ENCODE peak calls at places on chromosomes 6 and 20, in nine cellular contexts. One of them, this sample, is unnamed. For H3K9me3, the result is how much of the 10 kb centered on the place peaks cover.

GRCh38 chr20:18165553-18165952 is 27.9 kb downstream of the KAT14 start:
- ATAC-seq in pancreas: no peak
- ATAC-seq in CD4-positive, CD25-positive, alpha-beta regulatory T cell: no peak
- ATAC-seq in right cardiac atrium: no peak
- ATAC-seq in CD4-positive, alpha-beta T cell: no peak
- ATAC-seq in IMR-90: no peak
- ATAC-seq in T-helper 17 cell: no peak
- ATAC-seq in lower lobe of right lung: no peak
- ATAC-seq in mucosa of descending colon: no peak
- ATAC-seq in this sample: no peak

GRCh38 chr20:6925744-6926278 is 158.3 kb downstream of the BMP2 start:
- ATAC-seq in pancreas: no peak
- ATAC-seq in right cardiac atrium: no peak
- ATAC-seq in lower lobe of right lung: no peak
- ATAC-seq in CD4-positive, CD25-positive, alpha-beta regulatory T cell: no peak
- ATAC-seq in CD4-positive, alpha-beta T cell: no peak
- ATAC-seq in mucosa of descending colon: no peak
- ATAC-seq in T-helper 17 cell: no peak
- ATAC-seq in IMR-90: no peak
- ATAC-seq in this sample: no peak

GRCh38 chr20:18039063-18039462 is 18.7 kb downstream of the OVOL2 start:
- ATAC-seq in pancreas: no peak
- ATAC-seq in CD4-positive, CD25-positive, alpha-beta regulatory T cell: no peak
- ATAC-seq in lower lobe of right lung: no peak
- ATAC-seq in CD4-positive, alpha-beta T cell: no peak
- ATAC-seq in T-helper 17 cell: no peak
- ATAC-seq in mucosa of descending colon: no peak
- ATAC-seq in IMR-90: no peak
- ATAC-seq in right cardiac atrium: no peak
- ATAC-seq in this sample: no peak

GRCh38 chr20:3156811-3157619 is 2.6 kb downstream of the FASTKD5 start:
- ATAC-seq in lower lobe of right lung: peak
- ATAC-seq in CD4-positive, CD25-positive, alpha-beta regulatory T cell: peak
- ATAC-seq in T-helper 17 cell: peak
- ATAC-seq in right cardiac atrium: no peak
- ATAC-seq in IMR-90: no peak
- ATAC-seq in mucosa of descending colon: no peak
- ATAC-seq in CD4-positive, alpha-beta T cell: peak
- ATAC-seq in pancreas: no peak
- ATAC-seq in this sample: no peak

GRCh38 chr20:5710551-5710950 is 39.6 kb upstream of the SHLD1 start:
- ATAC-seq in T-helper 17 cell: no peak
- ATAC-seq in right cardiac atrium: no peak
- ATAC-seq in IMR-90: no peak
- ATAC-seq in CD4-positive, CD25-positive, alpha-beta regulatory T cell: no peak
- ATAC-seq in lower lobe of right lung: no peak
- ATAC-seq in pancreas: no peak
- ATAC-seq in CD4-positive, alpha-beta T cell: no peak
- ATAC-seq in mucosa of descending colon: no peak
- ATAC-seq in this sample: no peak

GRCh38 chr20:31595654-31596411 is 9.3 kb upstream of the ID1 start:
- ATAC-seq in mucosa of descending colon: peak
- ATAC-seq in T-helper 17 cell: no peak
- ATAC-seq in CD4-positive, CD25-positive, alpha-beta regulatory T cell: no peak
- ATAC-seq in IMR-90: peak
- ATAC-seq in lower lobe of right lung: peak
- ATAC-seq in right cardiac atrium: peak
- ATAC-seq in CD4-positive, alpha-beta T cell: no peak
- ATAC-seq in pancreas: peak
- ATAC-seq in this sample: peak

GRCh38 chr6:104400844-104401243 is 458.9 kb downstream of the HACE1 start:
- ATAC-seq in T-helper 17 cell: no peak
- ATAC-seq in pancreas: no peak
- ATAC-seq in CD4-positive, alpha-beta T cell: no peak
- ATAC-seq in IMR-90: no peak
- ATAC-seq in mucosa of descending colon: no peak
- ATAC-seq in CD4-positive, CD25-positive, alpha-beta regulatory T cell: no peak
- ATAC-seq in lower lobe of right lung: no peak
- ATAC-seq in right cardiac atrium: no peak
- ATAC-seq in this sample: no peak

GRCh38 chr6:144602523-144603180 is 317.5 kb downstream of the UTRN start:
- ATAC-seq in pancreas: no peak
- ATAC-seq in right cardiac atrium: no peak
- ATAC-seq in IMR-90: no peak
- ATAC-seq in lower lobe of right lung: no peak
- ATAC-seq in T-helper 17 cell: peak
- ATAC-seq in CD4-positive, CD25-positive, alpha-beta regulatory T cell: peak
- ATAC-seq in CD4-positive, alpha-beta T cell: peak
- ATAC-seq in mucosa of descending colon: no peak
- ATAC-seq in this sample: no peak

GRCh38 chr6:75337805-75338204 is 53.2 kb upstream of the TMEM30A start:
- ATAC-seq in mucosa of descending colon: no peak
- ATAC-seq in right cardiac atrium: no peak
- ATAC-seq in pancreas: no peak
- ATAC-seq in CD4-positive, CD25-positive, alpha-beta regulatory T cell: no peak
- ATAC-seq in CD4-positive, alpha-beta T cell: no peak
- ATAC-seq in IMR-90: peak
- ATAC-seq in T-helper 17 cell: no peak
- ATAC-seq in lower lobe of right lung: no peak
- ATAC-seq in this sample: no peak

GRCh38 chr6:138430361-138431145 is 26.5 kb downstream of the HEBP2 start:
- ATAC-seq in CD4-positive, alpha-beta T cell: no peak
- ATAC-seq in right cardiac atrium: peak
- ATAC-seq in pancreas: peak
- ATAC-seq in lower lobe of right lung: no peak
- ATAC-seq in T-helper 17 cell: no peak
- ATAC-seq in CD4-positive, CD25-positive, alpha-beta regulatory T cell: no peak
- ATAC-seq in mucosa of descending colon: peak
- ATAC-seq in IMR-90: no peak
- ATAC-seq in this sample: no peak

GRCh38 chr6:46011241-46012085 is 4.2 kb downstream of the CLIC5 start:
- ATAC-seq in lower lobe of right lung: peak
- ATAC-seq in right cardiac atrium: peak
- ATAC-seq in pancreas: peak
- ATAC-seq in mucosa of descending colon: peak
- ATAC-seq in CD4-positive, alpha-beta T cell: peak
- ATAC-seq in T-helper 17 cell: peak
- ATAC-seq in IMR-90: no peak
- ATAC-seq in CD4-positive, CD25-positive, alpha-beta regulatory T cell: peak
- ATAC-seq in this sample: no peak

GRCh38 chr6:130781557-130781956 is 45.6 kb upstream of the SMLR1 start:
- ATAC-seq in CD4-positive, alpha-beta T cell: peak
- ATAC-seq in mucosa of descending colon: no peak
- ATAC-seq in right cardiac atrium: no peak
- ATAC-seq in CD4-positive, CD25-positive, alpha-beta regulatory T cell: no peak
- ATAC-seq in IMR-90: no peak
- ATAC-seq in lower lobe of right lung: no peak
- ATAC-seq in T-helper 17 cell: peak
- ATAC-seq in pancreas: no peak
- ATAC-seq in this sample: no peak

GRCh38 chr6:170286246-170286933 is 4.5 kb downstream of the DLL1 start:
- ATAC-seq in mucosa of descending colon: peak
- ATAC-seq in CD4-positive, alpha-beta T cell: no peak
- ATAC-seq in pancreas: peak
- ATAC-seq in IMR-90: no peak
- ATAC-seq in CD4-positive, CD25-positive, alpha-beta regulatory T cell: no peak
- ATAC-seq in lower lobe of right lung: no peak
- ATAC-seq in T-helper 17 cell: no peak
- ATAC-seq in right cardiac atrium: peak
- ATAC-seq in this sample: no peak

GRCh38 chr6:78436335-78436734 is 431.0 kb upstream of the IRAK1BP1 start:
- ATAC-seq in right cardiac atrium: no peak
- ATAC-seq in mucosa of descending colon: no peak
- ATAC-seq in CD4-positive, alpha-beta T cell: no peak
- ATAC-seq in lower lobe of right lung: no peak
- ATAC-seq in T-helper 17 cell: no peak
- ATAC-seq in pancreas: no peak
- ATAC-seq in IMR-90: peak
- ATAC-seq in CD4-positive, CD25-positive, alpha-beta regulatory T cell: no peak
- ATAC-seq in this sample: no peak

GRCh38 chr6:31272431-31272830 is 539 bp upstream of the HLA-C start:
- ATAC-seq in CD4-positive, CD25-positive, alpha-beta regulatory T cell: no peak
- ATAC-seq in IMR-90: no peak
- ATAC-seq in lower lobe of right lung: peak
- ATAC-seq in mucosa of descending colon: peak
- ATAC-seq in CD4-positive, alpha-beta T cell: peak
- ATAC-seq in right cardiac atrium: no peak
- ATAC-seq in pancreas: peak
- ATAC-seq in T-helper 17 cell: peak
- ATAC-seq in this sample: no peak

GRCh38 chr6:113668712-113669408 is 188.3 kb upstream of the MARCKS start:
- ATAC-seq in T-helper 17 cell: no peak
- ATAC-seq in CD4-positive, CD25-positive, alpha-beta regulatory T cell: no peak
- ATAC-seq in mucosa of descending colon: peak
- ATAC-seq in IMR-90: no peak
- ATAC-seq in right cardiac atrium: peak
- ATAC-seq in CD4-positive, alpha-beta T cell: no peak
- ATAC-seq in pancreas: peak
- ATAC-seq in lower lobe of right lung: no peak
- ATAC-seq in this sample: no peak

GRCh38 chr6:165042912-165043311 is 266.5 kb downstream of the C6orf118 start:
- ATAC-seq in right cardiac atrium: no peak
- ATAC-seq in CD4-positive, CD25-positive, alpha-beta regulatory T cell: no peak
- ATAC-seq in CD4-positive, alpha-beta T cell: no peak
- ATAC-seq in T-helper 17 cell: no peak
- ATAC-seq in IMR-90: no peak
- ATAC-seq in mucosa of descending colon: no peak
- ATAC-seq in lower lobe of right lung: no peak
- ATAC-seq in pancreas: no peak
- ATAC-seq in this sample: no peak

GRCh38 chr6:165049362-165049761 is 260.0 kb downstream of the C6orf118 start:
- ATAC-seq in pancreas: no peak
- ATAC-seq in mucosa of descending colon: no peak
- ATAC-seq in T-helper 17 cell: no peak
- ATAC-seq in lower lobe of right lung: no peak
- ATAC-seq in CD4-positive, CD25-positive, alpha-beta regulatory T cell: no peak
- ATAC-seq in CD4-positive, alpha-beta T cell: no peak
- ATAC-seq in IMR-90: no peak
- ATAC-seq in right cardiac atrium: no peak
- ATAC-seq in this sample: no peak

GRCh38 chr6:165052561-165053500 is 256.6 kb downstream of the C6orf118 start:
- ATAC-seq in mucosa of descending colon: no peak
- ATAC-seq in CD4-positive, CD25-positive, alpha-beta regulatory T cell: no peak
- ATAC-seq in lower lobe of right lung: no peak
- ATAC-seq in T-helper 17 cell: no peak
- ATAC-seq in IMR-90: no peak
- ATAC-seq in right cardiac atrium: no peak
- ATAC-seq in pancreas: no peak
- ATAC-seq in CD4-positive, alpha-beta T cell: no peak
- ATAC-seq in this sample: no peak

GRCh38 chr6:165045631-165046030 is 263.8 kb downstream of the C6orf118 start:
- ATAC-seq in CD4-positive, CD25-positive, alpha-beta regulatory T cell: no peak
- ATAC-seq in pancreas: no peak
- ATAC-seq in mucosa of descending colon: no peak
- ATAC-seq in lower lobe of right lung: no peak
- ATAC-seq in IMR-90: peak
- ATAC-seq in right cardiac atrium: no peak
- ATAC-seq in CD4-positive, alpha-beta T cell: no peak
- ATAC-seq in T-helper 17 cell: no peak
- ATAC-seq in this sample: no peak

GRCh38 chr6:165047952-165048351 is 261.5 kb downstream of the C6orf118 start:
- ATAC-seq in T-helper 17 cell: no peak
- ATAC-seq in right cardiac atrium: no peak
- ATAC-seq in CD4-positive, alpha-beta T cell: no peak
- ATAC-seq in IMR-90: no peak
- ATAC-seq in pancreas: no peak
- ATAC-seq in CD4-positive, CD25-positive, alpha-beta regulatory T cell: no peak
- ATAC-seq in mucosa of descending colon: no peak
- ATAC-seq in lower lobe of right lung: no peak
- ATAC-seq in this sample: no peak
- H3K9me3 ChIP-seq in T-helper 17 cell: under half
- H3K9me3 ChIP-seq in right cardiac atrium: under half
- H3K9me3 ChIP-seq in CD4-positive, alpha-beta T cell: under half
- H3K9me3 ChIP-seq in IMR-90: under half
- H3K9me3 ChIP-seq in pancreas: under half
- H3K9me3 ChIP-seq in CD4-positive, CD25-positive, alpha-beta regulatory T cell: under half
- H3K9me3 ChIP-seq in mucosa of descending colon: half or more
- H3K9me3 ChIP-seq in lower lobe of right lung: under half
- H3K9me3 ChIP-seq in this sample: under half

DNA sequence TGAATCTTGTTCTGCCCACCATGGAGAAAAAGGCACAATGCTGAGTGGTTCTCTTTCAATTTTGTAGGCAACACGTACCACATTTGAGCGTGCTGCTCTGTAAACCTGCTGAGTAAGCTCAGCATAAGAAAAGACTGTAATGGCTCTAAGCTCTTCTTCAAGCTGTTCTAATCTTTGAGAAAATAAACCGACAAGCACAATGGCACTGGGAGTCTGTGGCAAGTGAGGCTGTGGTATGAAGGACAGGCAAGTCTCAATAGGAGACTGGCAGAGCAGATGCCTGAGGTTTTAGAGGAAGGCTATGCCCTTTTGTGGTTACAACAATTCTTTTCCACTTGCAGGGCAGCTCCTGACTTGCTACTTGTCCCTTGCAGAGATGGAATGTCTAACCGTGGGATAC is 136.7 kb upstream of the EXOC2 start:
- ATAC-seq in CD4-positive, alpha-beta T cell: no peak
- ATAC-seq in pancreas: no peak
- ATAC-seq in T-helper 17 cell: no peak
- ATAC-seq in lower lobe of right lung: no peak
- ATAC-seq in IMR-90: no peak
- ATAC-seq in right cardiac atrium: no peak
- ATAC-seq in mucosa of descending colon: no peak
- ATAC-seq in CD4-positive, CD25-positive, alpha-beta regulatory T cell: no peak
- ATAC-seq in this sample: no peak
- H3K9me3 ChIP-seq in CD4-positive, alpha-beta T cell: under half
- H3K9me3 ChIP-seq in pancreas: under half
- H3K9me3 ChIP-seq in T-helper 17 cell: under half
- H3K9me3 ChIP-seq in lower lobe of right lung: under half
- H3K9me3 ChIP-seq in IMR-90: under half
- H3K9me3 ChIP-seq in right cardiac atrium: under half
- H3K9me3 ChIP-seq in mucosa of descending colon: under half
- H3K9me3 ChIP-seq in CD4-positive, CD25-positive, alpha-beta regulatory T cell: under half
- H3K9me3 ChIP-seq in this sample: under half

GRCh38 chr6:159513074-159513473 is 180.0 kb downstream of the SOD2 start:
- ATAC-seq in T-helper 17 cell: no peak
- ATAC-seq in mucosa of descending colon: no peak
- ATAC-seq in right cardiac atrium: no peak
- ATAC-seq in CD4-positive, alpha-beta T cell: no peak
- ATAC-seq in pancreas: no peak
- ATAC-seq in IMR-90: no peak
- ATAC-seq in CD4-positive, CD25-positive, alpha-beta regulatory T cell: no peak
- ATAC-seq in lower lobe of right lung: peak
- ATAC-seq in this sample: no peak
- H3K9me3 ChIP-seq in T-helper 17 cell: under half
- H3K9me3 ChIP-seq in mucosa of descending colon: under half
- H3K9me3 ChIP-seq in right cardiac atrium: under half
- H3K9me3 ChIP-seq in CD4-positive, alpha-beta T cell: under half
- H3K9me3 ChIP-seq in pancreas: under half
- H3K9me3 ChIP-seq in IMR-90: under half
- H3K9me3 ChIP-seq in CD4-positive, CD25-positive, alpha-beta regulatory T cell: under half
- H3K9me3 ChIP-seq in lower lobe of right lung: under half
- H3K9me3 ChIP-seq in this sample: under half

DNA sequence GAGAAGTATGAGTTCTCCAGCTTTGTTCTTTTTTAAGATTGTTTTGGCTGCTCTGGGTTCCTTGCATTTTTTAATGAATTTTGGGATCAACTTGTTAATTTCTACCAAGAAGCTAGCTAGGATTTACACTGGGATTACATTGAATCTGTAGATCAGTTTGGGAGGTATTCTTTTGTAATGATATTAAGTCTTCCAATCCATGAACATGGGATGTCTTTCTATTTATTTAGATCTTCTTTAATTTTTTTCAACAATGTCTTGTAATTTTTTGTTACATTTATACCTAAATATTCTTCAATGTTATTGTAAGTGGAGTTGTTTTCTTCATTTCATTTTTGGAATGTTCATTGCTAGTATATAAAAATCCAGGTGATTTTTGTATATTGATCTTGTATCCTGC is 12.5 kb downstream of the PRIM2 start:
- ATAC-seq in pancreas: no peak
- ATAC-seq in lower lobe of right lung: no peak
- ATAC-seq in right cardiac atrium: no peak
- ATAC-seq in CD4-positive, alpha-beta T cell: no peak
- ATAC-seq in mucosa of descending colon: no peak
- ATAC-seq in CD4-positive, CD25-positive, alpha-beta regulatory T cell: no peak
- ATAC-seq in IMR-90: no peak
- ATAC-seq in T-helper 17 cell: no peak
- ATAC-seq in this sample: no peak
- H3K9me3 ChIP-seq in pancreas: under half
- H3K9me3 ChIP-seq in lower lobe of right lung: under half
- H3K9me3 ChIP-seq in right cardiac atrium: under half
- H3K9me3 ChIP-seq in CD4-positive, alpha-beta T cell: under half
- H3K9me3 ChIP-seq in mucosa of descending colon: under half
- H3K9me3 ChIP-seq in CD4-positive, CD25-positive, alpha-beta regulatory T cell: under half
- H3K9me3 ChIP-seq in IMR-90: under half
- H3K9me3 ChIP-seq in T-helper 17 cell: under half
- H3K9me3 ChIP-seq in this sample: under half

This sample was measured in gastroesophageal sphincter.